ENCODE peak calls at places on chromosomes 11 and 22, in seven cellular contexts. T is neural progenitor cell, G is AG04450, Z is T-helper 2 cell, A is NCI-H2029 treated with DMSO at 0.1 percent for 48 hours, P is cardiac septum, W is A549. L is an unnamed sample.

GRCh38 chr11:16607675-16608644 is 130.5 kb upstream of the C11orf58 start:
- DNase-seq in T (peak), G (peak), Z (no peak), A (no peak), P (peak), W (no peak), L (no peak)

GRCh38 chr11:129815596-129816461 is at the start of gene TMEM45B:
- DNase-seq in T (peak), G (no peak), Z (no peak), A (no peak), P (peak), W (no peak), L (no peak)

GRCh38 chr11:66744485-66745355 is 15.7 kb upstream of the SPTBN2 start:
- DNase-seq in T (peak), G (no peak), Z (peak), A (peak), P (peak), W (peak), L (peak)

GRCh38 chr11:133549796-133550195 is 17.5 kb upstream of the OPCML start:
- DNase-seq in T (no peak), G (no peak), Z (no peak), A (no peak), P (no peak), W (no peak), L (no peak)

GRCh38 chr22:35409783-35410662 is 10.1 kb downstream of the MCM5 start:
- DNase-seq in T (no peak), G (no peak), Z (no peak), A (no peak), P (no peak), W (no peak), L (no peak)

GRCh38 chr11:73359930-73360742 is 16.1 kb upstream of the RELT start:
- DNase-seq in T (peak), G (no peak), Z (peak), A (no peak), P (no peak), W (peak), L (peak)

GRCh38 chr11:68818181-68818580 is 23.5 kb downstream of the CPT1A start:
- DNase-seq in T (no peak), G (no peak), Z (no peak), A (no peak), P (no peak), W (no peak), L (no peak)

GRCh38 chr11:85941380-85941973 is 86.3 kb downstream of the CCDC83 start:
- DNase-seq in T (peak), G (peak), Z (no peak), A (no peak), P (no peak), W (peak), L (no peak)

GRCh38 chr11:110100476-110101240 is 7.5 kb downstream of the ZC3H12C start:
- DNase-seq in T (no peak), G (no peak), Z (no peak), A (no peak), P (no peak), W (no peak), L (no peak)

GRCh38 chr11:93288767-93289166 is 41.8 kb upstream of the DEUP1 start:
- DNase-seq in T (no peak), G (no peak), Z (no peak), A (no peak), P (no peak), W (no peak), L (no peak)

GRCh38 chr11:120400564-120401364 is 64.6 kb downstream of the ARHGEF12 start:
- DNase-seq in T (no peak), G (peak), Z (no peak), A (peak), P (no peak), W (peak), L (no peak)

GRCh38 chr11:75768112-75768908 is at the start of gene DGAT2:
- DNase-seq in T (peak), G (no peak), Z (peak), A (peak), P (peak), W (peak), L (peak)

GRCh38 chr11:70503201-70503877 is 105.0 kb downstream of the CTTN start:
- DNase-seq in T (peak), G (no peak), Z (no peak), A (no peak), P (no peak), W (no peak), L (no peak)